ENCODE peak calls at places on chromosomes 2 and 18, in six cellular contexts. I is PC-3, G is endothelial cell, L is HFFc6, D is cardiac fibroblast, N is left ventricle myocardium inferior. Z is an unnamed sample.

GRCh38 chr18:59929621-59930295 is 30.0 kb downstream of the PMAIP1 start:
- DNase-seq in D (peak), N (no peak), I (no peak), L (no peak), G (no peak), Z (no peak)

GRCh38 chr2:141641462-141641861 is 489.4 kb downstream of the LRP1B start:
- DNase-seq in I (peak), D (peak), G (no peak), L (no peak), N (no peak), Z (peak)

GRCh38 chr2:28030600-28030999 is 140.1 kb downstream of the BABAM2 start:
- DNase-seq in D (no peak), G (no peak), I (no peak), N (peak), L (no peak), Z (no peak)

GRCh38 chr2:225103737-225104141 is 61.5 kb upstream of the DOCK10 start:
- DNase-seq in D (peak), I (peak), N (no peak), L (peak), G (no peak), Z (no peak)

GRCh38 chr18:79518028-79518682 is 122.4 kb downstream of the NFATC1 start:
- DNase-seq in N (no peak), G (peak), D (no peak), I (no peak), L (no peak), Z (no peak)

GRCh38 chr2:45570671-45571334 is 40.3 kb downstream of the SRBD1 start:
- DNase-seq in N (no peak), G (no peak), D (peak), I (peak), L (no peak), Z (no peak)

GRCh38 chr2:219737270-219737691 is 109.9 kb downstream of the SLC4A3 start:
- DNase-seq in L (peak), D (peak), N (peak), G (peak), I (peak), Z (peak)

GRCh38 chr18:46771141-46771540 is 14.3 kb upstream of the ST8SIA5 start:
- DNase-seq in I (no peak), G (no peak), D (no peak), N (no peak), L (no peak), Z (no peak)

GRCh38 chr2:109171444-109172334 is 42.7 kb downstream of the SH3RF3 start:
- DNase-seq in G (peak), N (peak), D (peak), L (peak), I (peak), Z (peak)

GRCh38 chr18:59067873-59068272 is 71.8 kb upstream of the SEC11C start:
- DNase-seq in G (peak), I (peak), D (peak), N (no peak), L (no peak), Z (no peak)

GRCh38 chr2:173965372-173966025 is at the start of gene SP3:
- DNase-seq in I (peak), G (peak), N (peak), L (peak), D (peak), Z (peak)

GRCh38 chr2:128315829-128316776 is 2.6 kb downstream of the HS6ST1 start:
- DNase-seq in G (peak), L (no peak), D (no peak), N (peak), I (no peak), Z (no peak)

GRCh38 chr18:57312346-57313144 is 39.8 kb upstream of the ST8SIA3 start:
- DNase-seq in I (no peak), L (no peak), N (no peak), G (no peak), D (no peak), Z (no peak)

GRCh38 chr2:47310801-47311560 is 92.0 kb upstream of the MSH2 start:
- DNase-seq in L (no peak), N (peak), D (no peak), I (peak), G (no peak), Z (no peak)

GRCh38 chr2:218003994-218004419 is 1.2 kb upstream of the TNS1 start:
- DNase-seq in D (peak), L (peak), N (peak), G (no peak), I (no peak), Z (no peak)

GRCh38 chr18:22048932-22049615 is 120.3 kb upstream of the GATA6 start:
- DNase-seq in I (no peak), N (no peak), D (no peak), G (no peak), L (no peak), Z (no peak)

GRCh38 chr18:12296087-12296403 is 12.0 kb upstream of the TUBB6 start:
- DNase-seq in I (peak), G (no peak), L (peak), D (peak), N (no peak), Z (no peak)

GRCh38 chr2:27152796-27153464 is 4.1 kb downstream of the TCF23 start:
- DNase-seq in L (peak), G (no peak), N (no peak), I (peak), D (peak), Z (peak)

GRCh38 chr18:45836242-45837215 is 11.1 kb downstream of the SIGLEC15 start:
- DNase-seq in N (no peak), G (no peak), I (no peak), D (no peak), L (no peak), Z (no peak)

GRCh38 chr2:50401772-50402653 is 629.9 kb downstream of the NRXN1 start:
- DNase-seq in D (peak), L (peak), I (peak), N (no peak), G (peak), Z (peak)

GRCh38 chr2:217650716-217651360 is 352.0 kb downstream of the TNS1 start:
- DNase-seq in G (peak), N (no peak), I (peak), L (peak), D (peak), Z (peak)

GRCh38 chr2:56132138-56132537 is 51.7 kb upstream of the CCDC85A start:
- DNase-seq in N (no peak), D (peak), G (no peak), L (peak), I (peak), Z (peak)

GRCh38 chr2:71422786-71423185 is 30.6 kb upstream of the DYSF start:
- DNase-seq in D (no peak), N (no peak), L (no peak), I (no peak), G (no peak), Z (no peak)

GRCh38 chr2:4053769-4054493 is 350.6 kb downstream of the DCDC2C start:
- DNase-seq in I (peak), G (no peak), D (peak), N (no peak), L (no peak), Z (no peak)

GRCh38 chr2:240644171-240644651 is 18.9 kb downstream of the GPR35 start:
- DNase-seq in L (no peak), I (no peak), N (peak), G (no peak), D (no peak), Z (no peak)

GRCh38 chr2:236177967-236178909 is 10.1 kb upstream of the GBX2 start:
- DNase-seq in N (peak), D (peak), I (peak), L (no peak), G (peak), Z (peak)

GRCh38 chr2:63052411-63053234 is 2.0 kb downstream of the OTX1 start:
- DNase-seq in L (no peak), I (no peak), D (no peak), N (no peak), G (peak), Z (no peak)

GRCh38 chr2:118003396-118003824 is 10.5 kb downstream of the CCDC93 start:
- DNase-seq in D (peak), G (peak), I (peak), N (no peak), L (peak), Z (peak)

GRCh38 chr2:220046507-220046906 is 419.1 kb downstream of the SLC4A3 start:
- DNase-seq in G (no peak), N (no peak), D (no peak), L (no peak), I (no peak), Z (no peak)

GRCh38 chr2:28991021-28991420 is 9.9 kb downstream of the TOGARAM2 start:
- DNase-seq in L (peak), G (no peak), I (no peak), N (no peak), D (peak), Z (no peak)

GRCh38 chr2:27798948-27799645 is 27.6 kb downstream of the MRPL33 start:
- DNase-seq in G (no peak), D (peak), N (peak), L (peak), I (peak), Z (peak)

GRCh38 chr18:55775972-55776371 is 188.0 kb upstream of the TCF4 start:
- DNase-seq in L (no peak), D (no peak), G (no peak), I (no peak), N (no peak), Z (no peak)

GRCh38 chr2:6654279-6654678 is 211.4 kb downstream of the CMPK2 start:
- DNase-seq in G (no peak), I (peak), L (no peak), N (no peak), D (no peak), Z (peak)

GRCh38 chr2:206160124-206160806 is 570 bp downstream of the EEF1B2 start:
- DNase-seq in D (no peak), I (no peak), L (no peak), G (no peak), N (no peak), Z (peak)

GRCh38 chr2:86807462-86808275 is 17.0 kb upstream of the CD8A start:
- DNase-seq in G (peak), I (peak), N (peak), L (no peak), D (peak), Z (peak)

GRCh38 chr18:1965541-1965940 is 605.8 kb downstream of the METTL4 start:
- DNase-seq in N (no peak), G (no peak), L (no peak), I (no peak), D (no peak), Z (no peak)

GRCh38 chr18:1968801-1969498 is 602.4 kb downstream of the METTL4 start:
- DNase-seq in G (no peak), D (no peak), L (no peak), I (no peak), N (no peak), Z (no peak)

GRCh38 chr18:1965016-1965415 is 606.3 kb downstream of the METTL4 start:
- DNase-seq in I (no peak), D (no peak), G (no peak), L (no peak), N (no peak), Z (no peak)
- TF ChIP-seq CTCF in I (no peak), D (no peak), G (no peak), L (no peak), N (no peak), Z (no peak)

GRCh38 chr2:190881074-190881479 is 456 bp downstream of the GLS start:
- DNase-seq in I (no peak), D (no peak), L (no peak), G (no peak), N (no peak), Z (peak)

GRCh38 chr2:190882327-190882766 is 1.7 kb downstream of the GLS start:
- DNase-seq in G (no peak), L (no peak), I (no peak), D (no peak), N (no peak), Z (no peak)

GRCh38 chr2:190882831-190883582 is 2.4 kb downstream of the GLS start:
- DNase-seq in D (no peak), L (no peak), G (no peak), N (no peak), I (peak), Z (no peak)

GRCh38 chr2:190880374-190881073 is at the start of gene GLS:
- DNase-seq in D (peak), L (peak), G (peak), I (peak), N (peak), Z (peak)

GRCh38 chr2:190881480-190882326 is 1.1 kb downstream of the GLS start:
- DNase-seq in N (peak), I (peak), G (peak), D (peak), L (peak), Z (peak)
- TF ChIP-seq CTCF in N (no peak), I (no peak), G (no peak), D (no peak), L (no peak), Z (no peak)

GRCh38 chr2:75465317-75465998 is 95.3 kb downstream of the EVA1A start:
- DNase-seq in I (peak), N (no peak), D (peak), G (peak), L (peak), Z (peak)

GRCh38 chr2:75462714-75463113 is 98.0 kb downstream of the EVA1A start:
- DNase-seq in L (no peak), D (no peak), I (no peak), N (no peak), G (no peak), Z (no peak)

GRCh38 chr2:75464348-75464946 is 96.3 kb downstream of the EVA1A start:
- DNase-seq in D (peak), L (peak), N (no peak), G (no peak), I (peak), Z (peak)

GRCh38 chr2:75466708-75467311 is 93.9 kb downstream of the EVA1A start:
- DNase-seq in D (peak), G (peak), L (peak), I (peak), N (no peak), Z (peak)
- TF ChIP-seq CTCF in D (peak), G (peak), L (peak), I (peak), N (peak), Z (peak)

DNA sequence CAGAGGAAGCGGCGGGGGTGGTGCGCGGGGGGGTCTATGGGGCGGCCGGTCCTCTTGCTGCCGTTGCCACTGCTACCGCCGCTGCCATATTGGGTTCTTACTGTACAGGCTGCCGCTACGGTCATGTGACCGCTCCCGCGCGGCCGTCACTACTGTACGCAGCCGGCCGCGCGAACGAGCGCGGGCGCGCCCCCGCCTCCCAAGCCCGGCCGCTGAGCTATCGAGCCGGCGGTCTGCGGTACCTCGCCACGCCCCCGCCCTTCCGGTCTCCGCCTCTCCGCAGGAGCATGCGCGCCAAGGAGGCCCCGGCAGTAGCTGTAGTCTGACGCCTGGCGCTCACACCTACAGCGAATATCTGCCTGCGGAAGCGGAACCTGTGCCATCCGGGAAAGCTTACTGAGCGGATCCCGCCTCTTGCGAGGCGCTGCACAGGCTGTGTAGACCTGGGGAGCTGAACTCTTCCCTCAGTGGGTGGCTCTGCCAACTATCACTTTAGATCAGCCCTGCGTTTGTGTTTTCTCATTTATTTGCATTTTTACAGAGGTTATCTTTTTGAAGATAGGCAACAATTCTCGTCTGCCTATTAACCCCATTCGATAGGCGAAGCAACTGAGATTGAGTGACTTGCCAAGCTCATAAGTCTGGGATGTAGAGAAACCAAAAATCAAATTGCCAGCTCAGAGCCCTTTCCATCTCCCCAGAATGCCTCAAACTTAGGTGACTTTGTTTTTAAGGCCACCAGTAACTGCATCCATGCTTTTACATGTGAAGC is at the start of gene ASXL2:
- DNase-seq in D (peak), I (peak), G (peak), N (peak), L (peak), Z (peak)
- TF ChIP-seq CTCF in D (no peak), I (no peak), G (no peak), N (no peak), L (no peak), Z (no peak)

GRCh38 chr2:234544659-234545611 is 48.1 kb upstream of the ARL4C start:
- DNase-seq in L (peak), G (peak), N (peak), D (peak), I (peak), Z (peak)
- TF ChIP-seq CTCF in L (peak), G (peak), N (peak), D (peak), I (peak), Z (peak)

GRCh38 chr2:237627463-237628321 is at the start of gene LRRFIP1:
- DNase-seq in I (peak), D (no peak), G (peak), N (peak), L (no peak), Z (peak)
- TF ChIP-seq CTCF in I (no peak), D (no peak), G (no peak), N (peak), L (peak), Z (no peak)

GRCh38 chr2:214591359-214591758 is 180.5 kb downstream of the VWC2L start:
- DNase-seq in L (no peak), D (no peak), I (peak), G (no peak), N (no peak), Z (no peak)
- TF ChIP-seq CTCF in L (peak), D (peak), I (peak), G (no peak), N (peak), Z (peak)

DNA sequence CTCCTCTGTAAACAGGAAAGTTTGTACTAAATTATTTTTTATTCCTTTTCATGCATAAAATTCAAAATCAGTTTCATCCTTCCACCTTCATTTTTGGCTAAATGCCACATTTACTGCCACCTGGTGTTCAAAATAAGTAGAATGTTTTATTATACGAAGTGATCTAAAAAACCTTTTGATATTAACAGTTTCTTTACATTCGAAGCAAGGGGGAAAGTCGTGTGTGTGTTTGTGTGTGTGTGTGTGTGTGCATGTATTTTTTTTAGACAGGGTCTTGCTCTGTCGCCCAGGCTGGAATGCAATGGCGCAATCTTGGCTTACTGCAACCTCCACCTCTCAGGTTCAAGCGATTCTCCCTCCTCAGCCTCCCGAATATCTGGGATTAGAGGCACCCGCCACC is 9.0 kb upstream of the SCN9A start:
- DNase-seq in L (peak), I (peak), D (peak), N (no peak), G (no peak), Z (peak)
- TF ChIP-seq CTCF in L (peak), I (peak), D (peak), N (peak), G (peak), Z (peak)

Z was measured in RWPE1.